ENCODE peak calls at places on chromosomes 5 and 9, in nine cellular contexts. W is SK-N-SH, D is activated B cell treated with CpG ODN at 0.5 μM for 24 hours, R is astrocyte, B is GM20000, K is lower leg skin, G is IMR-90, O is A549, E is AG09319. T is an unnamed sample.

GRCh38 chr5:177447066-177447610 is 524 bp downstream of the PRR7 start:
- DNase-seq in W (peak; percentile 90), D (no peak), R (no peak), B (peak; percentile 89), K (no peak), G (peak; percentile 25), O (peak; percentile 64), E (no peak), T (no peak)

GRCh38 chr9:70746760-70747159 is 332.3 kb upstream of the KLF9 start:
- DNase-seq in W (no peak), D (no peak), R (no peak), B (no peak), K (no peak), G (no peak), O (no peak), E (no peak), T (no peak)

GRCh38 chr5:122501087-122501435 is 189.0 kb downstream of the SNCAIP start:
- DNase-seq in W (no peak), D (no peak), R (no peak), B (no peak), K (no peak), G (peak; percentile 33), O (no peak), E (no peak), T (no peak)

GRCh38 chr5:165996484-165996883 is 2295.0 kb upstream of the WWC1 start:
- DNase-seq in W (no peak), D (no peak), R (no peak), B (no peak), K (no peak), G (no peak), O (no peak), E (no peak), T (no peak)

GRCh38 chr5:36651775-36652685 is 45.6 kb downstream of the SLC1A3 start:
- DNase-seq in W (no peak), D (no peak), R (no peak), B (no peak), K (no peak), G (no peak), O (no peak), E (no peak), T (no peak)

GRCh38 chr9:131566158-131566557 is 20.8 kb downstream of the PRRT1B start:
- DNase-seq in W (no peak), D (no peak), R (no peak), B (no peak), K (no peak), G (no peak), O (no peak), E (no peak), T (no peak)

GRCh38 chr9:72951520-72952393 is 1.1 kb downstream of the ALDH1A1 start:
- DNase-seq in W (no peak), D (no peak), R (no peak), B (no peak), K (no peak), G (no peak), O (no peak), E (no peak), T (no peak)

GRCh38 chr5:135204151-135204600 is 170.1 kb upstream of the PITX1 start:
- DNase-seq in W (peak; percentile 44), D (no peak), R (peak; percentile 19), B (no peak), K (no peak), G (peak; percentile 53), O (no peak), E (no peak), T (no peak)

GRCh38 chr9:111483419-111483861 is 743 bp downstream of the ECPAS start:
- DNase-seq in W (peak; percentile 91), D (no peak), R (no peak), B (peak; percentile 88), K (no peak), G (no peak), O (no peak), E (peak; percentile 11), T (no peak)

GRCh38 chr5:157506981-157507780 is 47.2 kb downstream of the NIPAL4 start:
- DNase-seq in W (no peak), D (no peak), R (no peak), B (no peak), K (no peak), G (peak; percentile 68), O (no peak), E (no peak), T (no peak)

GRCh38 chr9:18746631-18747030 is 272.7 kb downstream of the ADAMTSL1 start:
- DNase-seq in W (no peak), D (no peak), R (no peak), B (no peak), K (no peak), G (no peak), O (no peak), E (no peak), T (no peak)

GRCh38 chr5:51380603-51381207 is 2.5 kb upstream of the ISL1 start:
- DNase-seq in W (peak; percentile 46), D (no peak), R (no peak), B (peak; percentile 57), K (no peak), G (peak; percentile 4), O (peak; percentile 16), E (no peak), T (no peak)

GRCh38 chr5:12272389-12272788 is 368.1 kb upstream of the CTNND2 start:
- DNase-seq in W (no peak), D (no peak), R (no peak), B (no peak), K (no peak), G (no peak), O (no peak), E (no peak), T (no peak)

GRCh38 chr5:141692919-141693848 is 11.2 kb upstream of the ARAP3 start:
- DNase-seq in W (no peak), D (no peak), R (peak; percentile 60), B (no peak), K (no peak), G (peak; percentile 55), O (no peak), E (no peak), T (no peak)

GRCh38 chr5:42666821-42667325 is 89.7 kb upstream of the CCDC152 start:
- DNase-seq in W (no peak), D (no peak), R (no peak), B (no peak), K (no peak), G (no peak), O (no peak), E (no peak), T (no peak)

GRCh38 chr5:134445841-134446818 is 34.4 kb upstream of the CDKN2AIPNL start:
- DNase-seq in W (no peak), D (peak; percentile 27), R (no peak), B (no peak), K (no peak), G (no peak), O (no peak), E (no peak), T (no peak)

GRCh38 chr5:121841900-121842299 is 9.8 kb upstream of the FTMT start:
- DNase-seq in W (no peak), D (no peak), R (peak; percentile 2), B (no peak), K (no peak), G (no peak), O (no peak), E (no peak), T (no peak)

GRCh38 chr5:2334686-2335085 is 416.8 kb downstream of the IRX2 start:
- DNase-seq in W (no peak), D (no peak), R (no peak), B (no peak), K (no peak), G (no peak), O (no peak), E (no peak), T (no peak)

GRCh38 chr5:54525692-54526091 is 8.1 kb downstream of the SNX18 start:
- DNase-seq in W (no peak), D (no peak), R (no peak), B (no peak), K (no peak), G (no peak), O (no peak), E (no peak), T (no peak)

DNA sequence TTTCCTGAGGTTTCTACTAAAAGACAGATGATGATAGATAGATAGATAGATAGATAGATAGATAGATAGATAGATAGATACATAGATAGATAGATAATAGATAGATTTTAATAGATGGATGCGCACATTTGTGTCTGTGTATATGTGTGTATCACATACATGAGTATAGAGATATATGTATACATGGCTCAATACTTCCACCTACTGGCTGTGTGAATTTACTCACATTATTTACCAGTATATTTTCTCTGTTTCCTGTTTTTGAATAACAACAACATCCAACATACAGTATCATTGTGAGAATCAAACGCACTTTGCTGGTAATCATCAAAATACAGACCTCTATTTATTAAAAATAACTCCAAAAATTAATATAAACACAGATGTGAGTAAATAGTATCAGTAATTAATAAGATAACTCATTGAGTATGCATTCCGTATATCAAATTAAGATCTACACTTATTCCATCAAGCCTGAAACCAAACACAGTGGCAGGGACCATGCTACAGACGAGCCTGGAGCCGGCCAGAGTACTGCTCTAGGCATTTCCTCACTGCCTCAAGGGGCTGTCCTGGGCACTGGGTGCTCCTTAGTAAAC is 338.0 kb downstream of the SEMA5A start:
- DNase-seq in W (peak; percentile 32), D (no peak), R (peak; percentile 35), B (peak; percentile 46), K (no peak), G (peak; percentile 69), O (peak; percentile 25), E (no peak), T (no peak)
- TF ChIP-seq CTCF in W (peak; percentile 79), D (no peak), R (peak; percentile 43), B (no peak), K (no peak), G (peak; percentile 69), O (peak; percentile 59), E (peak; percentile 39), T (peak; percentile 86)

GRCh38 chr5:170301901-170302728 is 4.5 kb upstream of the LCP2 start:
- DNase-seq in W (no peak), D (no peak), R (no peak), B (no peak), K (no peak), G (no peak), O (no peak), E (no peak), T (no peak)
- TF ChIP-seq CTCF in W (no peak), D (no peak), R (no peak), B (no peak), K (no peak), G (no peak), O (no peak), E (no peak), T (no peak)

GRCh38 chr9:13291718-13292117 is 12.2 kb upstream of the MPDZ start:
- DNase-seq in W (no peak), D (no peak), R (no peak), B (no peak), K (no peak), G (no peak), O (peak; percentile 18), E (no peak), T (no peak)
- TF ChIP-seq CTCF in W (peak; percentile 29), D (no peak), R (peak; percentile 13), B (no peak), K (no peak), G (no peak), O (no peak), E (no peak), T (no peak)

DNA sequence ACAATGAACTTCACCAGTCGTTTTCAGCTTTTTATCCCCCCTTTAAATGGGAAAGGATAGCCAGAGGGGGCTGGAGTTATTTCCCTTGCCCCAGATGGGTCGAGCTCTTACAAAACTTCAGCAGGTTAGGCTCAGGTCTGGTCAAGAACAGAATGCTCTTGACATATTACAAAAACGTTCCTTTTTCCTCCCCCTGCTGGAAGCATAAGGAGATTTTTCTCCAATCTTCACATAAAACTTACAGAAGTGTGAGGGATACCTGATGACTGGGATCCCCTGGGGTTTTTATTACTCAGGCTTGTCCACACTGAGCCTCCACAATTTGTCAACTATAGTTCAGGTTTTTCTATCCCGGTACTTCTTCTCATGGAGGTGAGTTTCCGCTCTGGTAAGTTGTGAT is 60.8 kb downstream of the CSF2 start:
- DNase-seq in W (peak; percentile 8), D (no peak), R (no peak), B (no peak), K (no peak), G (peak; percentile 30), O (peak; percentile 10), E (no peak), T (no peak)
- TF ChIP-seq CTCF in W (peak; percentile 51), D (no peak), R (peak; percentile 23), B (no peak), K (no peak), G (peak; percentile 28), O (peak; percentile 38), E (no peak), T (peak; percentile 76)